ENCODE peak calls at places on chromosomes 7 and 10, in eight cellular contexts. Q is stomach, U is ovary, H is transverse colon, J is spleen, F is HCT116, O is vagina, K is heart left ventricle. Z is an unnamed sample.

GRCh38 chr7:131076032-131076431 is 251.6 kb upstream of the MKLN1 start:
- DNase-seq in Q (no peak), U (no peak), H (no peak), J (no peak), F (no peak), O (no peak), K (no peak), Z (no peak)

GRCh38 chr10:112721080-112721698 is 228.9 kb upstream of the TCF7L2 start:
- DNase-seq in Q (no peak), U (no peak), H (no peak), J (no peak), F (peak), O (no peak), K (no peak), Z (no peak)

GRCh38 chr10:48511855-48512191 is 93.0 kb downstream of the ARHGAP22 start:
- DNase-seq in Q (peak), U (no peak), H (no peak), J (peak), F (no peak), O (peak), K (no peak), Z (no peak)

GRCh38 chr10:43819464-43820225 is 171.0 kb upstream of the ZNF32 start:
- DNase-seq in Q (no peak), U (no peak), H (no peak), J (no peak), F (no peak), O (no peak), K (no peak), Z (no peak)

GRCh38 chr10:59175538-59176240 is 754 bp upstream of the PHYHIPL start:
- DNase-seq in Q (no peak), U (no peak), H (no peak), J (no peak), F (no peak), O (no peak), K (no peak), Z (no peak)

GRCh38 chr7:84228526-84228925 is 33.9 kb upstream of the SEMA3A start:
- DNase-seq in Q (no peak), U (no peak), H (no peak), J (no peak), F (no peak), O (no peak), K (no peak), Z (no peak)

GRCh38 chr10:99695761-99696160 is 36.2 kb downstream of the COX15 start:
- DNase-seq in Q (no peak), U (no peak), H (no peak), J (no peak), F (no peak), O (no peak), K (no peak), Z (no peak)

GRCh38 chr10:112526906-112527305 is 79.9 kb downstream of the VTI1A start:
- DNase-seq in Q (no peak), U (no peak), H (no peak), J (peak), F (peak), O (no peak), K (no peak), Z (no peak)

GRCh38 chr7:44398506-44398905 is 73.1 kb upstream of the CAMK2B start:
- DNase-seq in Q (no peak), U (no peak), H (no peak), J (no peak), F (no peak), O (no peak), K (peak), Z (peak)

GRCh38 chr7:151632750-151633515 is 113.2 kb upstream of the RHEB start:
- DNase-seq in Q (peak), U (peak), H (peak), J (peak), F (no peak), O (no peak), K (peak), Z (no peak)

GRCh38 chr7:32890553-32891045 is 961 bp downstream of the KBTBD2 start:
- DNase-seq in Q (no peak), U (no peak), H (peak), J (no peak), F (peak), O (no peak), K (no peak), Z (peak)

GRCh38 chr7:87199241-87199640 is 20.3 kb downstream of the TMEM243 start:
- DNase-seq in Q (no peak), U (no peak), H (no peak), J (no peak), F (no peak), O (no peak), K (no peak), Z (no peak)

GRCh38 chr10:102310356-102311024 is 65.2 kb downstream of the GBF1 start:
- DNase-seq in Q (no peak), U (no peak), H (no peak), J (no peak), F (peak), O (no peak), K (no peak), Z (no peak)

GRCh38 chr7:55641273-55641691 is 69.0 kb upstream of the VOPP1 start:
- DNase-seq in Q (peak), U (peak), H (peak), J (no peak), F (peak), O (no peak), K (peak), Z (peak)

GRCh38 chr10:56662765-56663447 is 301.8 kb upstream of the ZWINT start:
- DNase-seq in Q (no peak), U (no peak), H (no peak), J (no peak), F (no peak), O (no peak), K (no peak), Z (no peak)

GRCh38 chr7:148856035-148856881 is 27.8 kb downstream of the EZH2 start:
- DNase-seq in Q (peak), U (no peak), H (peak), J (no peak), F (peak), O (no peak), K (no peak), Z (peak)

GRCh38 chr7:107213945-107214344 is 45.1 kb downstream of the HBP1 start:
- DNase-seq in Q (no peak), U (no peak), H (no peak), J (no peak), F (no peak), O (no peak), K (no peak), Z (no peak)

GRCh38 chr10:96512524-96512991 is 1.2 kb downstream of the TLL2 start:
- DNase-seq in Q (no peak), U (peak), H (peak), J (no peak), F (no peak), O (no peak), K (peak), Z (peak)

GRCh38 chr10:63887026-63887589 is 365.9 kb downstream of the REEP3 start:
- DNase-seq in Q (no peak), U (no peak), H (no peak), J (no peak), F (peak), O (no peak), K (no peak), Z (no peak)

GRCh38 chr7:156005202-156005821 is 193.0 kb upstream of the SHH start:
- DNase-seq in Q (peak), U (no peak), H (no peak), J (no peak), F (no peak), O (no peak), K (no peak), Z (no peak)

GRCh38 chr7:19915596-19915995 is 142.2 kb upstream of the TMEM196 start:
- DNase-seq in Q (no peak), U (no peak), H (no peak), J (no peak), F (no peak), O (no peak), K (no peak), Z (no peak)

GRCh38 chr7:21568762-21569161 is 25.9 kb downstream of the DNAH11 start:
- DNase-seq in Q (no peak), U (no peak), H (no peak), J (no peak), F (no peak), O (no peak), K (no peak), Z (no peak)

GRCh38 chr10:119595134-119595714 is 1.5 kb downstream of the TIAL1 start:
- DNase-seq in Q (no peak), U (no peak), H (no peak), J (no peak), F (no peak), O (no peak), K (no peak), Z (no peak)

GRCh38 chr7:34160261-34160752 is 255.0 kb downstream of the BMPER start:
- DNase-seq in Q (no peak), U (no peak), H (no peak), J (no peak), F (no peak), O (no peak), K (no peak), Z (no peak)

GRCh38 chr10:103653581-103654020 is 160.1 kb downstream of the NEURL1 start:
- DNase-seq in Q (peak), U (no peak), H (peak), J (no peak), F (no peak), O (no peak), K (no peak), Z (no peak)

GRCh38 chr7:95843286-95843685 is 70.9 kb downstream of the DYNC1I1 start:
- DNase-seq in Q (no peak), U (no peak), H (no peak), J (no peak), F (no peak), O (no peak), K (no peak), Z (no peak)

GRCh38 chr7:70406419-70407189 is 725.3 kb upstream of the GALNT17 start:
- DNase-seq in Q (no peak), U (no peak), H (no peak), J (no peak), F (no peak), O (no peak), K (no peak), Z (no peak)

GRCh38 chr10:35885076-35885475 is 243.0 kb upstream of the FZD8 start:
- DNase-seq in Q (no peak), U (no peak), H (no peak), J (no peak), F (no peak), O (no peak), K (no peak), Z (no peak)

GRCh38 chr7:71735961-71736556 is 604.1 kb downstream of the GALNT17 start:
- DNase-seq in Q (peak), U (peak), H (peak), J (no peak), F (peak), O (no peak), K (peak), Z (peak)

GRCh38 chr10:122113161-122113944 is 124.4 kb downstream of the TACC2 start:
- DNase-seq in Q (peak), U (peak), H (peak), J (peak), F (peak), O (no peak), K (peak), Z (peak)

GRCh38 chr10:132168571-132169030 is 18.1 kb upstream of the DPYSL4 start:
- DNase-seq in Q (no peak), U (no peak), H (no peak), J (no peak), F (no peak), O (no peak), K (no peak), Z (no peak)

GRCh38 chr10:86229811-86230409 is 136.7 kb downstream of the GRID1 start:
- DNase-seq in Q (no peak), U (no peak), H (no peak), J (no peak), F (no peak), O (no peak), K (no peak), Z (no peak)

GRCh38 chr7:100509213-100509612 is 25.5 kb downstream of the NYAP1 start:
- DNase-seq in Q (no peak), U (peak), H (no peak), J (no peak), F (no peak), O (no peak), K (no peak), Z (no peak)

GRCh38 chr7:133545613-133546012 is 292.7 kb downstream of the EXOC4 start:
- DNase-seq in Q (no peak), U (no peak), H (no peak), J (no peak), F (no peak), O (no peak), K (no peak), Z (no peak)

GRCh38 chr10:118017071-118017740 is 29.5 kb downstream of the RAB11FIP2 start:
- DNase-seq in Q (no peak), U (no peak), H (no peak), J (no peak), F (no peak), O (no peak), K (no peak), Z (no peak)

GRCh38 chr10:117131390-117132327 is 6.4 kb downstream of the VAX1 start:
- DNase-seq in Q (no peak), U (no peak), H (peak), J (no peak), F (no peak), O (peak), K (no peak), Z (no peak)

GRCh38 chr10:131129544-131129943 is 182.0 kb downstream of the TCERG1L start:
- DNase-seq in Q (no peak), U (no peak), H (no peak), J (no peak), F (no peak), O (no peak), K (no peak), Z (no peak)

GRCh38 chr10:86411281-86411841 is 44.8 kb upstream of the GRID1 start:
- DNase-seq in Q (no peak), U (no peak), H (no peak), J (no peak), F (no peak), O (no peak), K (peak), Z (no peak)

GRCh38 chr7:120272896-120273475 is at the start of gene KCND2:
- DNase-seq in Q (no peak), U (peak), H (no peak), J (no peak), F (no peak), O (no peak), K (no peak), Z (no peak)

GRCh38 chr10:87504667-87505365 is at the start of gene MINPP1:
- DNase-seq in Q (peak), U (peak), H (peak), J (peak), F (peak), O (no peak), K (peak), Z (peak)
- TF ChIP-seq POLR2A in Q (peak), U (peak), H (peak), J (no peak), F (peak), O (peak), K (no peak), Z (peak)

GRCh38 chr7:118642396-118642795 is 417.9 kb downstream of the ANKRD7 start:
- DNase-seq in Q (no peak), U (no peak), H (no peak), J (no peak), F (no peak), O (no peak), K (no peak), Z (no peak)

DNA sequence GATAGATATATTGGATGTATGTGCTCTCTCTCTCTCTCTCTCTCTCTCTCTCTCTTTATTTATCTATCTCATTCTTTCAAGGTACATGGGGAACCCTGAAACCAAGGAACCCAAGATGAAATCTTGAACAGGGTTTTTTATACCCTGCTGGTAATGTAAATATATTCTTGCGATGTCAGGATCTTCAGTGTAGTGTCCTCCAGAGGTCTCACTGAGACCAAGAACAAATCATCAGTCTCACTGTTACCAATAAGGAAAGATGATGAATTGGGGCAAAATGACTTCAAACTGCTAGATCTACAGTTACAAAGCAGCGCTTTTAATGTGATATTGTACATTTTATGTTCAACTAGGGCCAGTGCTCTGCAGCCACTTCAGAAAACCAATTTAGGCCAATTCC is 423.5 kb downstream of the ANKRD7 start:
- DNase-seq in Q (no peak), U (no peak), H (no peak), J (no peak), F (no peak), O (no peak), K (no peak), Z (no peak)
- TF ChIP-seq CTCF in Q (no peak), U (no peak), H (no peak), J (no peak), F (no peak), O (no peak), K (no peak), Z (no peak)

GRCh38 chr7:92830532-92831110 is 5.8 kb downstream of the CDK6 start:
- DNase-seq in Q (no peak), U (no peak), H (no peak), J (no peak), F (no peak), O (no peak), K (no peak), Z (no peak)
- H3K27ac ChIP-seq in Q (no peak), U (no peak), H (peak), J (peak), F (no peak), O (no peak), K (peak), Z (peak)

GRCh38 chr10:75037171-75038153 is 74.0 kb upstream of the SAMD8 start:
- DNase-seq in Q (no peak), U (peak), H (no peak), J (no peak), F (no peak), O (no peak), K (no peak), Z (peak)

GRCh38 chr10:75035975-75036708 is 75.3 kb upstream of the SAMD8 start:
- DNase-seq in Q (no peak), U (peak), H (no peak), J (no peak), F (no peak), O (no peak), K (no peak), Z (no peak)

GRCh38 chr10:75040576-75040975 is 70.9 kb upstream of the SAMD8 start:
- DNase-seq in Q (no peak), U (no peak), H (no peak), J (no peak), F (no peak), O (no peak), K (no peak), Z (no peak)

GRCh38 chr10:75034714-75035258 is 76.7 kb upstream of the SAMD8 start:
- DNase-seq in Q (no peak), U (peak), H (no peak), J (no peak), F (no peak), O (no peak), K (no peak), Z (no peak)

GRCh38 chr10:75038335-75038734 is 73.1 kb upstream of the SAMD8 start:
- DNase-seq in Q (peak), U (peak), H (no peak), J (no peak), F (no peak), O (no peak), K (peak), Z (no peak)
- TF ChIP-seq POLR2A in Q (no peak), U (no peak), H (no peak), J (no peak), F (no peak), O (no peak), K (no peak), Z (no peak)

GRCh38 chr7:142438235-142438922 is 180.5 kb upstream of the PRSS58 start:
- DNase-seq in Q (no peak), U (no peak), H (peak), J (no peak), F (peak), O (no peak), K (no peak), Z (no peak)
- TF ChIP-seq CTCF in Q (no peak), U (no peak), H (peak), J (peak), F (peak), O (peak), K (peak), Z (peak)

DNA sequence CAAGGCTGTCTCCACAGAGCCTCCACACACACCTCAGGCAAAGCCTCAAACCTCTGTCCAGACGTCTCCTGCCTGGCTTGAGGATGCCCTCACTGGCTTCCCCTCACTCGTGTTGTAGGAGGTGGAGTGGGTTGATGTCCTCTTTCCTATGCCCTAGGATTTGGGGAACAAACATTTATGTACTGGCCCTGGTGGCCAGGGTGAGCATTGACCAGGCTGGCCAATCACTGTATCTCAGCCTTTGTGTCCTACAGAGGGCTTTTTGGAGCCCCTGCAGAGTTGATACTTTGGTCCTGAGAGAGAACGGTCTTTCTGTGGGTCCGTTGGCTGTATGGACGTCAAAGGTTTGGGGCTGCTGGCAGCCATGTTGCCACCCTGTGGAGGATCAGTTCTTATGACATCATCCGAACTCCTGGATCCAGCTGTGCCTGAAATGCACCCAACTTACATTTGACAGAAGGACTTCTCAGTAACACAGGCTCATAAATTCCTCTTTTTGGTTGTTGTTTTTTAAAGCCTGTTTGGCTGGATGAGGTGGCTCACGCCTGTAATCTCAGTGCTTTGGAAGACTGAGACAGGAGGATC is 2.3 kb upstream of the GRID2IP start:
- DNase-seq in Q (no peak), U (no peak), H (no peak), J (no peak), F (no peak), O (no peak), K (no peak), Z (no peak)
- H3K27ac ChIP-seq in Q (no peak), U (no peak), H (no peak), J (no peak), F (no peak), O (no peak), K (no peak), Z (no peak)

GRCh38 chr7:42236266-42237161 is 495 bp downstream of the GLI3 start:
- DNase-seq in Q (no peak), U (peak), H (peak), J (no peak), F (no peak), O (no peak), K (peak), Z (no peak)

GRCh38 chr7:42238709-42239395 is 1.8 kb upstream of the GLI3 start:
- DNase-seq in Q (no peak), U (peak), H (peak), J (no peak), F (no peak), O (no peak), K (no peak), Z (no peak)

GRCh38 chr7:42235734-42236133 is 1.3 kb downstream of the GLI3 start:
- DNase-seq in Q (no peak), U (peak), H (peak), J (no peak), F (no peak), O (no peak), K (peak), Z (no peak)

GRCh38 chr7:42237891-42238531 is 1.0 kb upstream of the GLI3 start:
- DNase-seq in Q (no peak), U (peak), H (peak), J (no peak), F (no peak), O (no peak), K (peak), Z (peak)

GRCh38 chr7:42237162-42237821 is at the start of gene GLI3:
- DNase-seq in Q (peak), U (peak), H (peak), J (peak), F (no peak), O (no peak), K (peak), Z (peak)
- TF ChIP-seq POLR2A in Q (no peak), U (peak), H (peak), J (no peak), F (no peak), O (peak), K (no peak), Z (peak)